ENCODE peak calls at places on chromosomes 13 and 19, in eight cellular contexts. D is iris pigment epithelial cell, Y is Ammon's horn, N is progenitor cell of endocrine pancreas, V is Daoy, S is substantia nigra, M is transverse colon, P is activated T-cell treated with anti-CD3 and anti-CD28 coated beads for 48 hours. C is an unnamed sample.

GRCh38 chr19:43711751-43712355 is 4.0 kb upstream of the IRGC start:
- DNase-seq in D (no peak), V (peak), N (no peak), M (peak), Y (no peak), S (no peak), P (no peak), C (no peak)

GRCh38 chr13:24672141-24673132 is 7.8 kb upstream of the ATP12A start:
- DNase-seq in P (no peak), Y (no peak), M (no peak), N (no peak), V (no peak), D (no peak), S (no peak), C (no peak)

GRCh38 chr19:7397687-7398086 is 49.0 kb downstream of the ARHGEF18 start:
- DNase-seq in M (no peak), S (no peak), N (no peak), V (peak), Y (no peak), D (peak), P (no peak), C (no peak)

GRCh38 chr19:43620061-43621001 is 902 bp upstream of the ZNF428 start:
- DNase-seq in N (no peak), Y (no peak), V (no peak), M (no peak), P (peak), S (no peak), D (no peak), C (peak)

GRCh38 chr19:49851456-49852259 is 699 bp downstream of the PTOV1 start:
- DNase-seq in M (no peak), Y (no peak), D (no peak), S (peak), P (no peak), N (peak), V (peak), C (peak)

GRCh38 chr19:40392894-40393517 is 3.0 kb upstream of the HIPK4 start:
- DNase-seq in Y (no peak), P (no peak), D (no peak), V (peak), M (peak), S (no peak), N (no peak), C (no peak)

GRCh38 chr19:29603308-29603707 is 2.8 kb upstream of the POP4 start:
- DNase-seq in P (no peak), N (no peak), S (no peak), Y (no peak), D (no peak), M (no peak), V (no peak), C (no peak)

GRCh38 chr19:1087813-1088418 is 7.3 kb downstream of the POLR2E start:
- DNase-seq in V (no peak), P (no peak), N (no peak), Y (peak), D (no peak), S (peak), M (peak), C (no peak)

GRCh38 chr13:83881917-83882625 is at the start of gene SLITRK1:
- DNase-seq in D (peak), V (peak), S (peak), N (peak), M (no peak), P (no peak), Y (peak), C (no peak)

GRCh38 chr13:32940601-32941000 is 75.6 kb upstream of the KL start:
- DNase-seq in V (peak), M (no peak), S (peak), N (no peak), P (no peak), Y (peak), D (peak), C (no peak)

GRCh38 chr13:53020764-53021332 is 7.8 kb upstream of the OLFM4 start:
- DNase-seq in S (no peak), P (no peak), M (no peak), N (no peak), D (no peak), Y (no peak), V (no peak), C (no peak)

GRCh38 chr13:21639604-21640003 is 31.3 kb upstream of the FGF9 start:
- DNase-seq in S (no peak), N (no peak), P (no peak), Y (no peak), D (no peak), V (no peak), M (no peak), C (no peak)

GRCh38 chr19:38634757-38635482 is 12.5 kb upstream of the ACTN4 start:
- DNase-seq in D (no peak), S (peak), N (peak), P (peak), V (peak), M (peak), Y (peak), C (peak)

GRCh38 chr13:51542358-51542972 is 41.8 kb upstream of the WDFY2 start:
- DNase-seq in Y (peak), N (no peak), D (no peak), P (no peak), S (no peak), V (no peak), M (no peak), C (no peak)